ENCODE peak calls at places on chromosomes 7 and 10, in six cellular contexts. C is Panc1; H is HEK293T; Z is stimulated activated effector memory CD8-positive, alpha-beta T cell treated with anti-CD3 and anti-CD28 coated beads, Interleukin-12 subunit alpha, Interleukin-12 subunit beta, amount 100 ng/mL, for 72 hours; K is hepatocyte; M is AG10803. L is an unnamed sample.

GRCh38 chr10:46992794-46993552 is 81.7 kb downstream of the PTPN20 start:
- DNase-seq in C (peak; percentile 5), H (peak; percentile 47), Z (no peak), K (peak; percentile 18), M (peak; percentile 70), L (no peak)

GRCh38 chr10:31599626-31600504 is 280.8 kb downstream of the ZEB1 start:
- DNase-seq in C (no peak), H (no peak), Z (no peak), K (no peak), M (peak; percentile 56), L (no peak)

GRCh38 chr10:132335189-132336063 is 3.4 kb downstream of the LRRC27 start:
- DNase-seq in C (no peak), H (peak; percentile 88), Z (no peak), K (no peak), M (no peak), L (no peak)

GRCh38 chr7:67470256-67470751 is 473.7 kb downstream of the TYW1 start:
- DNase-seq in C (no peak), H (no peak), Z (no peak), K (peak; percentile 47), M (peak; percentile 9), L (no peak)

GRCh38 chr10:133278577-133279265 is 2.1 kb upstream of the ADAM8 start:
- DNase-seq in C (no peak), H (no peak), Z (peak; percentile 88), K (peak; percentile 83), M (peak; percentile 47), L (peak; percentile 52)

GRCh38 chr10:17808971-17809841 is at the start of gene MRC1:
- DNase-seq in C (no peak), H (no peak), Z (no peak), K (no peak), M (no peak), L (no peak)

GRCh38 chr10:114715171-114715670 is 57.1 kb upstream of the ABLIM1 start:
- DNase-seq in C (no peak), H (no peak), Z (no peak), K (no peak), M (peak; percentile 53), L (no peak)

GRCh38 chr10:69435966-69436520 is 15.2 kb upstream of the TSPAN15 start:
- DNase-seq in C (no peak), H (no peak), Z (no peak), K (no peak), M (no peak), L (no peak)

GRCh38 chr7:151632750-151633515 is 113.2 kb upstream of the RHEB start:
- DNase-seq in C (no peak), H (no peak), Z (peak; percentile 83), K (peak; percentile 48), M (peak; percentile 56), L (no peak)

GRCh38 chr10:17708806-17709205 is 43.2 kb upstream of the TMEM236 start:
- DNase-seq in C (no peak), H (no peak), Z (no peak), K (no peak), M (no peak), L (no peak)

GRCh38 chr10:49334993-49335972 is 36.3 kb downstream of the C10orf71 start:
- DNase-seq in C (no peak), H (no peak), Z (no peak), K (no peak), M (no peak), L (no peak)

GRCh38 chr7:133561361-133561760 is 308.5 kb downstream of the EXOC4 start:
- DNase-seq in C (no peak), H (no peak), Z (no peak), K (no peak), M (no peak), L (no peak)

GRCh38 chr7:43905954-43906326 is 456 bp downstream of the URGCP start:
- DNase-seq in C (no peak), H (peak; percentile 56), Z (peak; percentile 68), K (peak; percentile 55), M (peak; percentile 43), L (no peak)

GRCh38 chr7:4715385-4715770 is 33.3 kb downstream of the FOXK1 start:
- DNase-seq in C (no peak), H (no peak), Z (no peak), K (no peak), M (peak; percentile 91), L (no peak)

GRCh38 chr7:151736403-151736909 is 140.5 kb downstream of the PRKAG2 start:
- DNase-seq in C (peak; percentile 97), H (peak; percentile 89), Z (no peak), K (peak; percentile 82), M (peak; percentile 93), L (peak; percentile 92)

GRCh38 chr10:119135517-119135890 is 30.0 kb downstream of the SFXN4 start:
- DNase-seq in C (no peak), H (no peak), Z (no peak), K (peak; percentile 32), M (peak; percentile 88), L (no peak)

GRCh38 chr7:31458203-31458602 is 55.7 kb upstream of the ITPRID1 start:
- DNase-seq in C (no peak), H (no peak), Z (no peak), K (no peak), M (no peak), L (no peak)

GRCh38 chr7:95950698-95951097 is 178.3 kb downstream of the DYNC1I1 start:
- DNase-seq in C (no peak), H (no peak), Z (no peak), K (no peak), M (peak; percentile 52), L (no peak)

GRCh38 chr10:78981257-78981969 is 87.4 kb upstream of the ZMIZ1 start:
- DNase-seq in C (no peak), H (no peak), Z (peak; percentile 59), K (no peak), M (no peak), L (no peak)

GRCh38 chr10:80855348-80855971 is 317.8 kb downstream of the SH2D4B start:
- DNase-seq in C (peak; percentile 5), H (peak; percentile 41), Z (no peak), K (peak; percentile 31), M (no peak), L (no peak)

GRCh38 chr10:33326897-33327296 is 7.6 kb downstream of the NRP1 start:
- DNase-seq in C (no peak), H (no peak), Z (no peak), K (no peak), M (no peak), L (no peak)

GRCh38 chr7:36506130-36506794 is 116.6 kb downstream of the ANLN start:
- DNase-seq in C (no peak), H (no peak), Z (no peak), K (no peak), M (no peak), L (no peak)

GRCh38 chr7:17674166-17674955 is 265.9 kb downstream of the SNX13 start:
- DNase-seq in C (no peak), H (no peak), Z (no peak), K (no peak), M (peak; percentile 56), L (no peak)

GRCh38 chr10:103394180-103394579 is 2.1 kb downstream of the ATP5MK start:
- DNase-seq in C (no peak), H (no peak), Z (no peak), K (no peak), M (no peak), L (peak; percentile 7)

GRCh38 chr7:128053991-128054390 is 22.8 kb upstream of the LRRC4 start:
- DNase-seq in C (no peak), H (no peak), Z (no peak), K (no peak), M (no peak), L (no peak)

GRCh38 chr10:125720002-125720382 is 483 bp downstream of the EDRF1 start:
- DNase-seq in C (no peak), H (no peak), Z (no peak), K (no peak), M (no peak), L (no peak)

GRCh38 chr10:86298501-86299001 is 68.0 kb downstream of the GRID1 start:
- DNase-seq in C (no peak), H (no peak), Z (no peak), K (no peak), M (no peak), L (no peak)

GRCh38 chr7:52639981-52640380 is 395.5 kb upstream of the POM121L12 start:
- DNase-seq in C (no peak), H (no peak), Z (no peak), K (no peak), M (no peak), L (peak; percentile 65)

GRCh38 chr10:52437205-52437646 is 123.1 kb downstream of the DKK1 start:
- DNase-seq in C (no peak), H (no peak), Z (no peak), K (no peak), M (peak; percentile 15), L (no peak)

GRCh38 chr7:22791204-22792158 is 31.2 kb downstream of the TOMM7 start:
- DNase-seq in C (no peak), H (no peak), Z (no peak), K (no peak), M (peak; percentile 60), L (no peak)

GRCh38 chr7:95550546-95550945 is 45.8 kb downstream of the PDK4 start:
- DNase-seq in C (no peak), H (no peak), Z (no peak), K (no peak), M (no peak), L (no peak)

GRCh38 chr7:95396136-95397032 is at the start of gene PON3:
- DNase-seq in C (peak; percentile 61), H (no peak), Z (peak; percentile 52), K (no peak), M (no peak), L (no peak)

GRCh38 chr10:23121135-23121534 is 25.8 kb downstream of the MSRB2 start:
- DNase-seq in C (no peak), H (no peak), Z (no peak), K (no peak), M (no peak), L (no peak)

GRCh38 chr7:154914580-154915380 is 88.1 kb downstream of the PAXIP1 start:
- DNase-seq in C (no peak), H (no peak), Z (no peak), K (no peak), M (no peak), L (no peak)

GRCh38 chr7:7054252-7054830 is 128.0 kb upstream of the C1GALT1 start:
- DNase-seq in C (no peak), H (no peak), Z (peak; percentile 13), K (no peak), M (no peak), L (no peak)

GRCh38 chr10:130802301-130802700 is 509.2 kb downstream of the TCERG1L start:
- DNase-seq in C (no peak), H (no peak), Z (no peak), K (no peak), M (no peak), L (no peak)

GRCh38 chr10:75542084-75542483 is 110.7 kb downstream of the LRMDA start:
- DNase-seq in C (no peak), H (no peak), Z (no peak), K (no peak), M (peak; percentile 64), L (no peak)

GRCh38 chr7:22474645-22475044 is 25.3 kb downstream of the STEAP1B start:
- DNase-seq in C (no peak), H (no peak), Z (no peak), K (no peak), M (no peak), L (no peak)

GRCh38 chr10:32332299-32332750 is 14.6 kb downstream of the EPC1 start:
- DNase-seq in C (no peak), H (no peak), Z (peak; percentile 84), K (peak; percentile 59), M (no peak), L (peak; percentile 37)